ENCODE peak calls at places on chromosome 15, in ten cellular contexts. One of them, this sample, is unnamed.

GRCh38 chr15:74835312-74835823 is 7.6 kb downstream of the ULK3 start:
- DNase-seq in foreskin fibroblast: peak; percentile 25
- DNase-seq in prostate gland: peak; percentile 50
- DNase-seq in uterus: no peak
- DNase-seq in CD8-positive, alpha-beta T cell: peak; percentile 42
- DNase-seq in psoas muscle: peak; percentile 80
- DNase-seq in BJ: no peak
- DNase-seq in ascending aorta: no peak
- DNase-seq in A549: peak; percentile 96
- DNase-seq in GM12864: no peak
- DNase-seq in this sample: peak; percentile 62

GRCh38 chr15:40685376-40685775 is 9.6 kb upstream of the RAD51 start:
- DNase-seq in foreskin fibroblast: no peak
- DNase-seq in prostate gland: no peak
- DNase-seq in uterus: no peak
- DNase-seq in CD8-positive, alpha-beta T cell: no peak
- DNase-seq in psoas muscle: no peak
- DNase-seq in BJ: no peak
- DNase-seq in ascending aorta: no peak
- DNase-seq in A549: no peak
- DNase-seq in GM12864: no peak
- DNase-seq in this sample: no peak

GRCh38 chr15:67180514-67181191 is 73.8 kb downstream of the AAGAB start:
- DNase-seq in foreskin fibroblast: no peak
- DNase-seq in prostate gland: no peak
- DNase-seq in uterus: no peak
- DNase-seq in CD8-positive, alpha-beta T cell: no peak
- DNase-seq in psoas muscle: peak; percentile 46
- DNase-seq in BJ: no peak
- DNase-seq in ascending aorta: peak; percentile 5
- DNase-seq in A549: no peak
- DNase-seq in GM12864: no peak
- DNase-seq in this sample: no peak

GRCh38 chr15:69313437-69314000 is 14.8 kb downstream of the PAQR5 start:
- DNase-seq in foreskin fibroblast: no peak
- DNase-seq in prostate gland: no peak
- DNase-seq in uterus: no peak
- DNase-seq in CD8-positive, alpha-beta T cell: no peak
- DNase-seq in psoas muscle: no peak
- DNase-seq in BJ: no peak
- DNase-seq in ascending aorta: no peak
- DNase-seq in A549: no peak
- DNase-seq in GM12864: no peak
- DNase-seq in this sample: no peak

GRCh38 chr15:62306851-62307504 is 141.9 kb upstream of the C2CD4B start:
- DNase-seq in foreskin fibroblast: peak; percentile 51
- DNase-seq in prostate gland: peak; percentile 46
- DNase-seq in uterus: peak; percentile 37
- DNase-seq in CD8-positive, alpha-beta T cell: no peak
- DNase-seq in psoas muscle: no peak
- DNase-seq in BJ: no peak
- DNase-seq in ascending aorta: peak; percentile 75
- DNase-seq in A549: peak; percentile 87
- DNase-seq in GM12864: peak; percentile 27
- DNase-seq in this sample: peak; percentile 67

GRCh38 chr15:88396382-88396781 is 70.8 kb downstream of the MRPL46 start:
- DNase-seq in foreskin fibroblast: no peak
- DNase-seq in prostate gland: peak; percentile 25
- DNase-seq in uterus: no peak
- DNase-seq in CD8-positive, alpha-beta T cell: no peak
- DNase-seq in psoas muscle: no peak
- DNase-seq in BJ: no peak
- DNase-seq in ascending aorta: no peak
- DNase-seq in A549: no peak
- DNase-seq in GM12864: no peak
- DNase-seq in this sample: peak; percentile 23

GRCh38 chr15:95594496-95594895 is 736.0 kb upstream of the NR2F2 start:
- DNase-seq in foreskin fibroblast: no peak
- DNase-seq in prostate gland: no peak
- DNase-seq in uterus: no peak
- DNase-seq in CD8-positive, alpha-beta T cell: no peak
- DNase-seq in psoas muscle: no peak
- DNase-seq in BJ: no peak
- DNase-seq in ascending aorta: no peak
- DNase-seq in A549: no peak
- DNase-seq in GM12864: no peak
- DNase-seq in this sample: no peak

GRCh38 chr15:50135123-50135541 is 16.1 kb upstream of the ATP8B4 start:
- DNase-seq in foreskin fibroblast: no peak
- DNase-seq in prostate gland: no peak
- DNase-seq in uterus: no peak
- DNase-seq in CD8-positive, alpha-beta T cell: no peak
- DNase-seq in psoas muscle: no peak
- DNase-seq in BJ: no peak
- DNase-seq in ascending aorta: no peak
- DNase-seq in A549: peak; percentile 51
- DNase-seq in GM12864: no peak
- DNase-seq in this sample: no peak

GRCh38 chr15:35912196-35912595 is 366.2 kb upstream of the DPH6 start:
- DNase-seq in foreskin fibroblast: no peak
- DNase-seq in prostate gland: no peak
- DNase-seq in uterus: no peak
- DNase-seq in CD8-positive, alpha-beta T cell: no peak
- DNase-seq in psoas muscle: no peak
- DNase-seq in BJ: no peak
- DNase-seq in ascending aorta: no peak
- DNase-seq in A549: no peak
- DNase-seq in GM12864: no peak
- DNase-seq in this sample: no peak

GRCh38 chr15:89098281-89098680 is 10.0 kb downstream of the ABHD2 start:
- DNase-seq in foreskin fibroblast: no peak
- DNase-seq in prostate gland: peak; percentile 38
- DNase-seq in uterus: no peak
- DNase-seq in CD8-positive, alpha-beta T cell: no peak
- DNase-seq in psoas muscle: no peak
- DNase-seq in BJ: no peak
- DNase-seq in ascending aorta: no peak
- DNase-seq in A549: no peak
- DNase-seq in GM12864: no peak
- DNase-seq in this sample: no peak

GRCh38 chr15:43867096-43867495 is 40.3 kb downstream of the WDR76 start:
- DNase-seq in foreskin fibroblast: no peak
- DNase-seq in prostate gland: no peak
- DNase-seq in uterus: no peak
- DNase-seq in CD8-positive, alpha-beta T cell: no peak
- DNase-seq in psoas muscle: no peak
- DNase-seq in BJ: no peak
- DNase-seq in ascending aorta: no peak
- DNase-seq in A549: no peak
- DNase-seq in GM12864: no peak
- DNase-seq in this sample: no peak

GRCh38 chr15:96334705-96335428 is 4.4 kb downstream of the NR2F2 start:
- DNase-seq in foreskin fibroblast: no peak
- DNase-seq in prostate gland: no peak
- DNase-seq in uterus: no peak
- DNase-seq in CD8-positive, alpha-beta T cell: no peak
- DNase-seq in psoas muscle: no peak
- DNase-seq in BJ: no peak
- DNase-seq in ascending aorta: no peak
- DNase-seq in A549: no peak
- DNase-seq in GM12864: no peak
- DNase-seq in this sample: no peak

GRCh38 chr15:94125698-94126097 is 105.7 kb upstream of the MCTP2 start:
- DNase-seq in foreskin fibroblast: no peak
- DNase-seq in prostate gland: no peak
- DNase-seq in uterus: no peak
- DNase-seq in CD8-positive, alpha-beta T cell: no peak
- DNase-seq in psoas muscle: no peak
- DNase-seq in BJ: no peak
- DNase-seq in ascending aorta: no peak
- DNase-seq in A549: no peak
- DNase-seq in GM12864: no peak
- DNase-seq in this sample: no peak

GRCh38 chr15:96330064-96330449 is 443 bp upstream of the NR2F2 start:
- DNase-seq in foreskin fibroblast: peak; percentile 82
- DNase-seq in prostate gland: no peak
- DNase-seq in uterus: no peak
- DNase-seq in CD8-positive, alpha-beta T cell: no peak
- DNase-seq in psoas muscle: no peak
- DNase-seq in BJ: no peak
- DNase-seq in ascending aorta: peak; percentile 86
- DNase-seq in A549: peak; percentile 81
- DNase-seq in GM12864: no peak
- DNase-seq in this sample: peak; percentile 82

GRCh38 chr15:65476942-65477341 is 40.5 kb downstream of the DPP8 start:
- DNase-seq in foreskin fibroblast: peak; percentile 77
- DNase-seq in prostate gland: no peak
- DNase-seq in uterus: no peak
- DNase-seq in CD8-positive, alpha-beta T cell: no peak
- DNase-seq in psoas muscle: no peak
- DNase-seq in BJ: peak; percentile 56
- DNase-seq in ascending aorta: no peak
- DNase-seq in A549: no peak
- DNase-seq in GM12864: no peak
- DNase-seq in this sample: peak; percentile 14

GRCh38 chr15:96340348-96340610 is 9.8 kb downstream of the NR2F2 start:
- DNase-seq in foreskin fibroblast: no peak
- DNase-seq in prostate gland: no peak
- DNase-seq in uterus: no peak
- DNase-seq in CD8-positive, alpha-beta T cell: no peak
- DNase-seq in psoas muscle: no peak
- DNase-seq in BJ: no peak
- DNase-seq in ascending aorta: no peak
- DNase-seq in A549: no peak
- DNase-seq in GM12864: no peak
- DNase-seq in this sample: no peak

GRCh38 chr15:73575636-73576247 is 57.4 kb downstream of the NPTN start:
- DNase-seq in foreskin fibroblast: peak; percentile 16
- DNase-seq in prostate gland: peak; percentile 77
- DNase-seq in uterus: no peak
- DNase-seq in CD8-positive, alpha-beta T cell: no peak
- DNase-seq in psoas muscle: no peak
- DNase-seq in BJ: peak; percentile 14
- DNase-seq in ascending aorta: no peak
- DNase-seq in A549: no peak
- DNase-seq in GM12864: no peak
- DNase-seq in this sample: no peak

GRCh38 chr15:31399544-31400171 is 73.0 kb downstream of the KLF13 start:
- DNase-seq in foreskin fibroblast: no peak
- DNase-seq in prostate gland: no peak
- DNase-seq in uterus: no peak
- DNase-seq in CD8-positive, alpha-beta T cell: no peak
- DNase-seq in psoas muscle: no peak
- DNase-seq in BJ: no peak
- DNase-seq in ascending aorta: no peak
- DNase-seq in A549: no peak
- DNase-seq in GM12864: no peak
- DNase-seq in this sample: peak; percentile 27

GRCh38 chr15:99333981-99334380 is 82.7 kb downstream of the LRRC28 start:
- DNase-seq in foreskin fibroblast: no peak
- DNase-seq in prostate gland: no peak
- DNase-seq in uterus: no peak
- DNase-seq in CD8-positive, alpha-beta T cell: no peak
- DNase-seq in psoas muscle: no peak
- DNase-seq in BJ: no peak
- DNase-seq in ascending aorta: no peak
- DNase-seq in A549: no peak
- DNase-seq in GM12864: no peak
- DNase-seq in this sample: no peak

GRCh38 chr15:46879067-46879770 is 838.1 kb upstream of the SEMA6D start:
- DNase-seq in foreskin fibroblast: no peak
- DNase-seq in prostate gland: no peak
- DNase-seq in uterus: no peak
- DNase-seq in CD8-positive, alpha-beta T cell: no peak
- DNase-seq in psoas muscle: no peak
- DNase-seq in BJ: no peak
- DNase-seq in ascending aorta: no peak
- DNase-seq in A549: no peak
- DNase-seq in GM12864: no peak
- DNase-seq in this sample: no peak
- TF ChIP-seq CTCF in foreskin fibroblast: no peak
- TF ChIP-seq CTCF in prostate gland: no peak
- TF ChIP-seq CTCF in uterus: no peak
- TF ChIP-seq CTCF in CD8-positive, alpha-beta T cell: no peak
- TF ChIP-seq CTCF in psoas muscle: no peak
- TF ChIP-seq CTCF in BJ: no peak
- TF ChIP-seq CTCF in ascending aorta: no peak
- TF ChIP-seq CTCF in A549: no peak
- TF ChIP-seq CTCF in GM12864: no peak
- TF ChIP-seq CTCF in this sample: no peak

DNA sequence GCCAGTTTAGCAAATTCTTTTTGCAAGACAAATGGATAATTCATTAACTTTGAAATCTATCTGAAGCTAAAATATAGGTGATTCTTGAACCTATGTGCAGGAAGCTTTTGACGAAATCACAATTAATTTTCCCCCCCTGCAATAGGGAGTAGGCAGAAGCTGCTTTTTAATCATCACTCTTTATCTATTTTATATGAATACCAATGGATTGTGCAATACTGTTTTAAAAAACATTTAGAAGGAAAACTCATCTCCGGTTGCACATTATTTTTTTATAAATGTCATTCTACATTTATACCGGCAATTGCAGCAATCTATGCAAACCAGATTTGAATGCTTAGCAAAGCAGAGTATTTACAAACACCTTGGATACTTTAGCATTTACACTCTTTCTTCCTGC is 121.1 kb upstream of the TMCO5A start:
- DNase-seq in foreskin fibroblast: no peak
- DNase-seq in prostate gland: no peak
- DNase-seq in uterus: no peak
- DNase-seq in CD8-positive, alpha-beta T cell: no peak
- DNase-seq in psoas muscle: no peak
- DNase-seq in BJ: no peak
- DNase-seq in ascending aorta: no peak
- DNase-seq in A549: no peak
- DNase-seq in GM12864: no peak
- DNase-seq in this sample: no peak
- H3K4me3 ChIP-seq in foreskin fibroblast: no peak overlapping the region
- H3K4me3 ChIP-seq in prostate gland: no peak overlapping the region
- H3K4me3 ChIP-seq in uterus: no peak overlapping the region
- H3K4me3 ChIP-seq in CD8-positive, alpha-beta T cell: no peak overlapping the region
- H3K4me3 ChIP-seq in psoas muscle: no peak overlapping the region
- H3K4me3 ChIP-seq in BJ: no peak overlapping the region
- H3K4me3 ChIP-seq in ascending aorta: no peak overlapping the region
- H3K4me3 ChIP-seq in A549: no peak overlapping the region
- H3K4me3 ChIP-seq in GM12864: no peak overlapping the region
- H3K4me3 ChIP-seq in this sample: no peak overlapping the region

GRCh38 chr15:72182673-72183072 is 14.9 kb downstream of the GRAMD2A start:
- DNase-seq in foreskin fibroblast: no peak
- DNase-seq in prostate gland: no peak
- DNase-seq in uterus: no peak
- DNase-seq in CD8-positive, alpha-beta T cell: no peak
- DNase-seq in psoas muscle: no peak
- DNase-seq in BJ: no peak
- DNase-seq in ascending aorta: no peak
- DNase-seq in A549: no peak
- DNase-seq in GM12864: no peak
- DNase-seq in this sample: peak; percentile 41
- TF ChIP-seq CTCF in foreskin fibroblast: no peak
- TF ChIP-seq CTCF in prostate gland: no peak
- TF ChIP-seq CTCF in uterus: no peak
- TF ChIP-seq CTCF in CD8-positive, alpha-beta T cell: no peak
- TF ChIP-seq CTCF in psoas muscle: no peak
- TF ChIP-seq CTCF in BJ: no peak
- TF ChIP-seq CTCF in ascending aorta: no peak
- TF ChIP-seq CTCF in A549: no peak
- TF ChIP-seq CTCF in GM12864: no peak
- TF ChIP-seq CTCF in this sample: no peak

GRCh38 chr15:80367661-80368060 is 36.5 kb upstream of the ARNT2 start:
- DNase-seq in foreskin fibroblast: no peak
- DNase-seq in prostate gland: no peak
- DNase-seq in uterus: no peak
- DNase-seq in CD8-positive, alpha-beta T cell: no peak
- DNase-seq in psoas muscle: no peak
- DNase-seq in BJ: no peak
- DNase-seq in ascending aorta: no peak
- DNase-seq in A549: no peak
- DNase-seq in GM12864: no peak
- DNase-seq in this sample: no peak
- H3K4me3 ChIP-seq in foreskin fibroblast: no peak overlapping the region
- H3K4me3 ChIP-seq in prostate gland: no peak overlapping the region
- H3K4me3 ChIP-seq in uterus: no peak overlapping the region
- H3K4me3 ChIP-seq in CD8-positive, alpha-beta T cell: no peak overlapping the region
- H3K4me3 ChIP-seq in psoas muscle: no peak overlapping the region
- H3K4me3 ChIP-seq in BJ: no peak overlapping the region
- H3K4me3 ChIP-seq in ascending aorta: no peak overlapping the region
- H3K4me3 ChIP-seq in A549: no peak overlapping the region
- H3K4me3 ChIP-seq in GM12864: no peak overlapping the region
- H3K4me3 ChIP-seq in this sample: no peak overlapping the region

This sample was measured in NB4.